ENCODE peak calls at places on chromosomes 6 and 20, in four cellular contexts. U is upper lobe of right lung, X is lung, M is mammary epithelial cell. J is an unnamed sample. For H3K27me3, the result is how much of the 10 kb centered on the place peaks cover.

GRCh38 chr20:59232618-59233017 is 67.8 kb upstream of the EDN3 start:
- DNase-seq in U (no peak), M (peak), X (no peak), J (no peak)

GRCh38 chr6:155274533-155274932 is 10.7 kb downstream of the CLDN20 start:
- DNase-seq in U (no peak), X (no peak), M (peak), J (no peak)

GRCh38 chr6:43874814-43875590 is 105.0 kb downstream of the VEGFA start:
- DNase-seq in X (no peak), U (no peak), M (no peak), J (no peak)

GRCh38 chr6:142518126-142518525 is 216.3 kb downstream of the ADGRG6 start:
- DNase-seq in U (no peak), M (peak), X (no peak), J (no peak)

GRCh38 chr6:148520109-148520841 is 177.6 kb downstream of the SASH1 start:
- DNase-seq in U (no peak), M (no peak), X (no peak), J (no peak)

GRCh38 chr20:19885981-19886665 is 128.1 kb downstream of the RIN2 start:
- DNase-seq in U (peak), M (peak), X (peak), J (peak)

GRCh38 chr6:159701413-159701999 is 8.5 kb upstream of the SOD2 start:
- DNase-seq in M (peak), X (no peak), U (no peak), J (no peak)

GRCh38 chr6:40586800-40587201 is 363 bp downstream of the LRFN2 start:
- DNase-seq in U (no peak), M (no peak), X (no peak), J (no peak)

GRCh38 chr20:63978319-63979220 is 872 bp downstream of the SAMD10 start:
- DNase-seq in X (peak), M (peak), U (peak), J (peak)

GRCh38 chr20:63896136-63896890 is 1.4 kb downstream of the DNAJC5 start:
- DNase-seq in X (peak), U (peak), M (peak), J (peak)

GRCh38 chr20:35353646-35354045 is 58.1 kb downstream of the UQCC1 start:
- DNase-seq in X (no peak), U (no peak), M (no peak), J (no peak)

GRCh38 chr6:36962874-36963273 is 8.3 kb downstream of the PI16 start:
- DNase-seq in X (peak), U (peak), M (no peak), J (peak)

GRCh38 chr20:38728911-38729642 is 4.8 kb downstream of the SLC32A1 start:
- DNase-seq in U (no peak), M (no peak), X (no peak), J (no peak)

GRCh38 chr6:25056130-25056529 is 120.4 kb upstream of the RIPOR2 start:
- DNase-seq in U (no peak), M (no peak), X (no peak), J (no peak)

GRCh38 chr6:1263039-1263849 is 48.7 kb upstream of the FOXQ1 start:
- DNase-seq in U (peak), M (no peak), X (peak), J (no peak)

GRCh38 chr20:17557675-17558006 is 12.2 kb upstream of the DSTN start:
- DNase-seq in X (peak), M (peak), U (no peak), J (no peak)

GRCh38 chr6:39005774-39006173 is 42.8 kb upstream of the GLP1R start:
- DNase-seq in X (no peak), U (no peak), M (no peak), J (no peak)

GRCh38 chr20:62918137-62918536 is 8.2 kb downstream of the DIDO1 start:
- DNase-seq in M (no peak), X (no peak), U (no peak), J (no peak)

GRCh38 chr6:97778290-97779038 is 495.4 kb upstream of the MMS22L start:
- DNase-seq in U (no peak), X (no peak), M (no peak), J (no peak)

GRCh38 chr20:676315-676937 is 824 bp upstream of the SCRT2 start:
- DNase-seq in M (no peak), X (no peak), U (no peak), J (no peak)

GRCh38 chr6:139595183-139595582 is 220.7 kb upstream of the CITED2 start:
- DNase-seq in U (no peak), X (no peak), M (peak), J (no peak)

GRCh38 chr6:51959744-51960383 is 127.5 kb downstream of the PKHD1 start:
- DNase-seq in U (peak), X (peak), M (peak), J (peak)

GRCh38 chr6:16657768-16658167 is 103.5 kb downstream of the ATXN1 start:
- DNase-seq in U (no peak), X (no peak), M (no peak), J (no peak)

GRCh38 chr6:37061157-37061804 is 55.8 kb downstream of the FGD2 start:
- DNase-seq in M (no peak), X (no peak), U (no peak), J (peak)

GRCh38 chr6:28710466-28711191 is 184.9 kb downstream of the GPX5 start:
- DNase-seq in X (no peak), M (peak), U (no peak), J (no peak)

GRCh38 chr20:50242863-50243609 is 52.4 kb downstream of the CEBPB start:
- DNase-seq in X (no peak), U (no peak), M (peak), J (no peak)

GRCh38 chr20:36214684-36215256 is 21.5 kb upstream of the AAR2 start:
- DNase-seq in X (no peak), U (no peak), M (peak), J (no peak)

GRCh38 chr20:47777220-47777619 is 8.1 kb downstream of the SULF2 start:
- DNase-seq in M (no peak), U (no peak), X (no peak), J (no peak)

GRCh38 chr6:11830105-11830504 is 51.5 kb upstream of the ADTRP start:
- DNase-seq in M (no peak), X (no peak), U (no peak), J (no peak)

GRCh38 chr20:38113401-38114325 is 51.4 kb downstream of the TGM2 start:
- DNase-seq in M (no peak), U (no peak), X (peak), J (no peak)

GRCh38 chr6:4305056-4305455 is 169.7 kb upstream of the ECI2 start:
- DNase-seq in U (no peak), X (no peak), M (no peak), J (no peak)

GRCh38 chr20:39986231-39986904 is 702.7 kb downstream of the MAFB start:
- DNase-seq in M (peak), U (peak), X (peak), J (peak)

DNA sequence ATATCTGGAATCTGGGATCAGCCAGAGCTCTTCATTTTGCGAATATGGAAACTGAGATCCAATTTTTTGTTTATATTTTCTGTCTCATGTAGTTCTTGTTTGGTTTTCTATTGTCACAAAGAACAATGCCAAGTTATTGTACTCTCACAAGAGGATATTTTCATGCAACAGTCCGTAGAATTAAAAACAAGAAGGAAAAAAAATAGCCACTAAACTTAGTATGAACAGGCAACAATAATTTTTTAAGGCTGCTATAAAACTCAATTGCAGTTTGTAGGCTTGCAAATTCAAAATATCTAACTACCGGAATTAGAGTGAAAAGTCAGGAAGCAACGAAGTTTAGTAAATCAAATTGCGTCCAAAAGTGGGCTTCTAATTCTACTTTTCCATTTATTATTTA is 1.2 kb downstream of the POPDC3 start:
- DNase-seq in U (no peak), X (no peak), M (no peak), J (no peak)
- H3K4me3 ChIP-seq in U (peak), X (no peak), M (peak), J (peak)

DNA sequence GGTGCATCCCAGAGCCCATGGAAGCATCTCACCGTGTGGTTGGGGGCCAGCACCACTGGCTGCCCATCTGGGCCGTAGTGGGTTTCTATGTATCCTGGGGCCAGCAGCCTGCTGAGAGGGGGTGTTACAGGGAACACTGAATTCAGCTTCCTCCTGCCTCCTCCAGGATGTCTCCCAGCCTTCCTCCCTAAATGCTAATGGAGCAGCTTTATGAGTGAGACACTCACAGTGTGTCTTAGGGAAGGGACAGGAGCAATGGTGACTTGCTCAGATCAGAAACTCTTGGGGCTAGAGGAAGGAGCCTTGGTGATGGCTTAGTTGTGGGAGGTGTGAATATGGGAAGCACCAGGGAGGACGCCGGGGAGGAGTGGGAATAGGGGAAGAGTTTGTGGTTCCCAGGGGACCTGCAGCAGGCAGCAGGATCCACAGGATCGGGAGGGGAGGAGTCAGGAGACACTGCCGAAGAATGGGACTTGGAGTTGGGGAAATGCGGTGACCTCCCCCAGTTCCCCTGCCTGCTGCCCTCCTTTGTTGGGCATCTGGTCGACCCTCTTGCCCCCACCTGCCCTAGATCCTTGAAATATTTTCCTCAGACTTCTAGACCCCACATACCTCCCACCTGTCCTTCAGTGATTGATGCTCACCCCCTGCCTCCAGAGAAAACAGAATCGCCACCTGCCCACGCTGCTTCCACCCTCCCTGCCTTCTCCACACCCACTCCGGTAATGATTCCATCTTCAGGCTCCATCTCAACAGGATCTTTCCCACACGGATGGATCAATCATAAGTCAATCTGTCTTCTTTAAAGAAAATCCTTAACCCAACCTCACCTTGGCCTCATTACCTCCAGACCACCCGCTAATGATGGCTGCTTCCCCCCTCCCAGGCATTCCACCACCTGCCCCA is 6.6 kb downstream of the ADAM33 start:
- DNase-seq in U (no peak), M (no peak), X (no peak), J (no peak)
- H3K27me3 ChIP-seq in U (under half), M (under half), X (under half), J (under half)

GRCh38 chr6:163925839-163926238 is 511.3 kb downstream of the QKI start:
- DNase-seq in U (no peak), M (no peak), X (no peak), J (no peak)

GRCh38 chr6:163926642-163927041 is 512.1 kb downstream of the QKI start:
- DNase-seq in U (no peak), M (no peak), X (no peak), J (peak)

GRCh38 chr6:163922562-163922961 is 508.0 kb downstream of the QKI start:
- DNase-seq in X (no peak), U (no peak), M (no peak), J (no peak)

GRCh38 chr6:163919652-163920051 is 505.1 kb downstream of the QKI start:
- DNase-seq in M (no peak), U (no peak), X (no peak), J (no peak)

GRCh38 chr6:163923658-163924411 is 509.3 kb downstream of the QKI start:
- DNase-seq in M (no peak), X (no peak), U (no peak), J (peak)
- TF ChIP-seq CTCF in M (no peak), X (no peak), U (no peak), J (no peak)

GRCh38 chr6:81820422-81820821 is 67.9 kb upstream of the TENT5A start:
- DNase-seq in X (no peak), U (no peak), M (no peak), J (no peak)
- H3K4me3 ChIP-seq in X (no peak), U (no peak), M (no peak), J (no peak)

GRCh38 chr6:163323719-163324118 is 90.8 kb upstream of the QKI start:
- DNase-seq in U (no peak), M (no peak), X (no peak), J (no peak)

GRCh38 chr6:163321717-163322116 is 92.8 kb upstream of the QKI start:
- DNase-seq in U (no peak), M (no peak), X (no peak), J (no peak)

GRCh38 chr6:163324928-163325784 is 89.4 kb upstream of the QKI start:
- DNase-seq in X (no peak), M (no peak), U (no peak), J (no peak)

GRCh38 chr6:163324326-163324927 is 90.1 kb upstream of the QKI start:
- DNase-seq in U (no peak), X (no peak), M (no peak), J (no peak)

GRCh38 chr6:163323274-163323673 is 91.2 kb upstream of the QKI start:
- DNase-seq in U (no peak), X (no peak), M (no peak), J (no peak)
- H3K27me3 ChIP-seq in U (under half), X (under half), M (under half), J (under half)

DNA sequence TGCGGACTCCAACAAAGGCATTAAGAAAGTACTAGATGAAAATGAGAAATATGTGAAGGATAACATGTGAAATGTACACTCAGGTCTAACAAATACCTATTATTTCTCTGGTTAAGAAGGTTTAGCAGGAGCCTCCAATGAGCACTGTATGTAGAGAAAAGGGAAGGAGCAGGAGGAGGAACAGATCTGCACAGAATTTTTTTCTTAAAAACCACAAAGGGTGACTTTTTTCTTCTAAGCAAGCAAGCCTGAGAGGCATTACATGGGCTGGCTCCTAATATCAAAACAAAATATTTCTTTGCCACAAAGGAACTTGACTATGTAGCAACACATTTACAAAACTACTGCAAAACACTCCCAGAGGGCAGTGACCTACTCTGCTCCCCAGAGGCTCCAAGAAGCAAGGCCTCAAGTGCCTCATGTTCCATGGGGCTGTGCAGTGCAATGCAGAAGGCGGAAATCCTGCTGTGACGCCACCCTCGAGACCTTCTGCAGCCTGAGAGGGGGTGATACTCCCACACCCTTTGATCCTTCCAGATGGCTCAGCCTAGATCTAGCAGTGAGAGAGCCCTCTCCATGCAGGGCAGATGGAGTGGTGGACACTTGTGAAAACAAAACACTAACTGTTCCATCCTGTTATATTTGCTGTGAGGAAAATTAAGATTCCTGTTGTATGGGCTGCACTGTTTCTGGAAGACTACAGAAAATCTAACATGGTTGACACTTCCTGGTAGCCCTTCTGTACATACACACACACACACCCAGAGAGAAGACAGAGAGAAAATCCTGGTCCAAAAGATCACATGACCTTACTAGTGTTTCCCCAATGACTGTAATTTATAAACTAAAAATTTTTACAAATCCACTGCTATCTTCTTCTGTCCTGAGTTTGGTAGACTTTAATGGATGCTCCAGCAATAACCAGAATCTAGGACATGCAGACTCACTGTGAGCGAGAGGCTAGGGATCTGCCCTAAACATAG is 36.0 kb upstream of the SMIM29 start:
- DNase-seq in U (peak), M (no peak), X (peak), J (peak)
- TF ChIP-seq CTCF in U (no peak), M (no peak), X (no peak), J (no peak)

GRCh38 chr6:138162947-138163569 is 1.3 kb downstream of the ARFGEF3 start:
- DNase-seq in M (no peak), U (no peak), X (no peak), J (no peak)
- H3K4me3 ChIP-seq in M (no peak), U (peak), X (peak), J (peak)

GRCh38 chr6:30363459-30363858 is 18.5 kb downstream of the RPP21 start:
- DNase-seq in U (no peak), X (no peak), M (no peak), J (no peak)
- H3K27me3 ChIP-seq in U (under half), X (under half), M (under half), J (under half)